ENCODE peak calls at places on chromosome 1, in nine cellular contexts. One of them, this sample, is unnamed.

GRCh38 chr1:43074244-43074643 is 97.8 kb downstream of the EBNA1BP2 start:
- DNase-seq in aorta: no peak
- DNase-seq in retinal pigment epithelial cell: no peak
- DNase-seq in pons: no peak
- DNase-seq in C1 segment of cervical spinal cord: no peak
- DNase-seq in activated CD8-positive, alpha-beta memory T cell treated with anti-CD3 and anti-CD28 coated beads, Interleukin-2, amount 50 U/mL, for 4 hours: no peak
- DNase-seq in pancreas: no peak
- DNase-seq in ovary: no peak
- DNase-seq in activated gamma-delta T cell treated with Interleukin-2 at 50 U/mL for 16 hours: no peak
- DNase-seq in this sample: no peak

GRCh38 chr1:209109001-209109785 is 474.3 kb upstream of the CAMK1G start:
- DNase-seq in C1 segment of cervical spinal cord: no peak
- DNase-seq in activated CD8-positive, alpha-beta memory T cell treated with anti-CD3 and anti-CD28 coated beads, Interleukin-2, amount 50 U/mL, for 4 hours: no peak
- DNase-seq in aorta: no peak
- DNase-seq in ovary: no peak
- DNase-seq in pancreas: no peak
- DNase-seq in retinal pigment epithelial cell: no peak
- DNase-seq in pons: no peak
- DNase-seq in activated gamma-delta T cell treated with Interleukin-2 at 50 U/mL for 16 hours: no peak
- DNase-seq in this sample: no peak

GRCh38 chr1:59401581-59401980 is 104.7 kb downstream of the FGGY start:
- DNase-seq in activated gamma-delta T cell treated with Interleukin-2 at 50 U/mL for 16 hours: no peak
- DNase-seq in C1 segment of cervical spinal cord: no peak
- DNase-seq in pons: no peak
- DNase-seq in activated CD8-positive, alpha-beta memory T cell treated with anti-CD3 and anti-CD28 coated beads, Interleukin-2, amount 50 U/mL, for 4 hours: no peak
- DNase-seq in ovary: no peak
- DNase-seq in retinal pigment epithelial cell: no peak
- DNase-seq in aorta: no peak
- DNase-seq in pancreas: no peak
- DNase-seq in this sample: no peak

GRCh38 chr1:180966744-180967536 is 54.2 kb downstream of the KIAA1614 start:
- DNase-seq in aorta: no peak
- DNase-seq in ovary: no peak
- DNase-seq in C1 segment of cervical spinal cord: no peak
- DNase-seq in activated CD8-positive, alpha-beta memory T cell treated with anti-CD3 and anti-CD28 coated beads, Interleukin-2, amount 50 U/mL, for 4 hours: no peak
- DNase-seq in pons: no peak
- DNase-seq in activated gamma-delta T cell treated with Interleukin-2 at 50 U/mL for 16 hours: no peak
- DNase-seq in pancreas: no peak
- DNase-seq in retinal pigment epithelial cell: no peak
- DNase-seq in this sample: no peak

GRCh38 chr1:197919523-197920301 is 2.5 kb downstream of the LHX9 start:
- DNase-seq in activated gamma-delta T cell treated with Interleukin-2 at 50 U/mL for 16 hours: no peak
- DNase-seq in C1 segment of cervical spinal cord: no peak
- DNase-seq in activated CD8-positive, alpha-beta memory T cell treated with anti-CD3 and anti-CD28 coated beads, Interleukin-2, amount 50 U/mL, for 4 hours: no peak
- DNase-seq in aorta: no peak
- DNase-seq in ovary: no peak
- DNase-seq in pons: no peak
- DNase-seq in retinal pigment epithelial cell: no peak
- DNase-seq in pancreas: peak
- DNase-seq in this sample: no peak

GRCh38 chr1:67614511-67614934 is 70.5 kb upstream of the GADD45A start:
- DNase-seq in aorta: no peak
- DNase-seq in retinal pigment epithelial cell: no peak
- DNase-seq in ovary: no peak
- DNase-seq in pancreas: no peak
- DNase-seq in activated CD8-positive, alpha-beta memory T cell treated with anti-CD3 and anti-CD28 coated beads, Interleukin-2, amount 50 U/mL, for 4 hours: no peak
- DNase-seq in pons: no peak
- DNase-seq in activated gamma-delta T cell treated with Interleukin-2 at 50 U/mL for 16 hours: no peak
- DNase-seq in C1 segment of cervical spinal cord: no peak
- DNase-seq in this sample: no peak

GRCh38 chr1:167432780-167433179 is 85.5 kb downstream of the CD247 start:
- DNase-seq in aorta: no peak
- DNase-seq in pancreas: no peak
- DNase-seq in activated CD8-positive, alpha-beta memory T cell treated with anti-CD3 and anti-CD28 coated beads, Interleukin-2, amount 50 U/mL, for 4 hours: no peak
- DNase-seq in pons: no peak
- DNase-seq in activated gamma-delta T cell treated with Interleukin-2 at 50 U/mL for 16 hours: no peak
- DNase-seq in retinal pigment epithelial cell: no peak
- DNase-seq in ovary: no peak
- DNase-seq in C1 segment of cervical spinal cord: no peak
- DNase-seq in this sample: no peak

GRCh38 chr1:114035304-114035700 is 56.0 kb downstream of the OLFML3 start:
- DNase-seq in retinal pigment epithelial cell: no peak
- DNase-seq in pancreas: no peak
- DNase-seq in activated CD8-positive, alpha-beta memory T cell treated with anti-CD3 and anti-CD28 coated beads, Interleukin-2, amount 50 U/mL, for 4 hours: no peak
- DNase-seq in pons: no peak
- DNase-seq in ovary: no peak
- DNase-seq in C1 segment of cervical spinal cord: no peak
- DNase-seq in activated gamma-delta T cell treated with Interleukin-2 at 50 U/mL for 16 hours: no peak
- DNase-seq in aorta: no peak
- DNase-seq in this sample: no peak

GRCh38 chr1:210627740-210628139 is 299.0 kb downstream of the HHAT start:
- DNase-seq in pons: no peak
- DNase-seq in C1 segment of cervical spinal cord: no peak
- DNase-seq in activated CD8-positive, alpha-beta memory T cell treated with anti-CD3 and anti-CD28 coated beads, Interleukin-2, amount 50 U/mL, for 4 hours: no peak
- DNase-seq in activated gamma-delta T cell treated with Interleukin-2 at 50 U/mL for 16 hours: no peak
- DNase-seq in ovary: no peak
- DNase-seq in retinal pigment epithelial cell: no peak
- DNase-seq in aorta: no peak
- DNase-seq in pancreas: no peak
- DNase-seq in this sample: no peak

This sample was measured in NCI-H524 treated with DMSO at 0.1 percent for 48 hours.